ENCODE peak calls at places on chromosomes 11 and 22, in nine cellular contexts. D, Z, M, G, Q, H, P, U and L are unnamed samples.

GRCh38 chr11:117604349-117604995 is 192.5 kb downstream of the DSCAML1 start:
- DNase-seq in Z (no peak), U (no peak), P (no peak), H (no peak), D (no peak), Q (no peak), M (peak), G (peak), L (peak)

GRCh38 chr11:44915621-44916020 is 35.1 kb downstream of the TP53I11 start:
- DNase-seq in Z (no peak), H (peak), D (no peak), P (no peak), U (no peak), M (no peak), G (no peak), Q (no peak), L (no peak)

GRCh38 chr11:94181943-94182342 is 53.3 kb downstream of the PANX1 start:
- DNase-seq in H (no peak), G (no peak), P (no peak), Z (no peak), U (no peak), Q (no peak), D (no peak), M (no peak), L (no peak)

GRCh38 chr22:25775501-25775900 is 33.5 kb downstream of the MYO18B start:
- DNase-seq in D (no peak), H (no peak), Q (no peak), G (peak), P (no peak), U (no peak), Z (peak), M (no peak), L (no peak)

GRCh38 chr11:106172389-106172991 is 95.0 kb downstream of the AASDHPPT start:
- DNase-seq in Q (no peak), D (no peak), G (peak), Z (no peak), P (no peak), H (no peak), U (no peak), M (no peak), L (no peak)

GRCh38 chr11:68954970-68955958 is 25.5 kb downstream of the MRGPRD start:
- DNase-seq in D (peak), Q (peak), M (no peak), U (peak), H (no peak), G (no peak), P (no peak), Z (no peak), L (no peak)

GRCh38 chr11:75733346-75734107 is 15.9 kb downstream of the MOGAT2 start:
- DNase-seq in U (no peak), M (no peak), D (peak), Z (no peak), Q (peak), G (peak), P (no peak), H (no peak), L (no peak)

GRCh38 chr11:21814169-21814568 is 378.7 kb upstream of the ANO5 start:
- DNase-seq in D (no peak), H (no peak), Z (no peak), G (no peak), P (no peak), M (no peak), U (no peak), Q (no peak), L (no peak)

GRCh38 chr11:45470151-45471001 is 184.2 kb upstream of the SYT13 start:
- DNase-seq in U (no peak), Z (no peak), H (no peak), D (peak), G (peak), M (no peak), Q (no peak), P (no peak), L (no peak)

GRCh38 chr11:73308963-73309960 is 1.2 kb downstream of the ARHGEF17 start:
- DNase-seq in M (no peak), D (peak), P (peak), U (no peak), G (peak), H (no peak), Q (peak), Z (no peak), L (no peak)
- H3K27ac ChIP-seq in M (peak), D (peak), P (peak), U (no peak), G (peak), H (peak), Q (peak), Z (no peak), L (peak)

DNA sequence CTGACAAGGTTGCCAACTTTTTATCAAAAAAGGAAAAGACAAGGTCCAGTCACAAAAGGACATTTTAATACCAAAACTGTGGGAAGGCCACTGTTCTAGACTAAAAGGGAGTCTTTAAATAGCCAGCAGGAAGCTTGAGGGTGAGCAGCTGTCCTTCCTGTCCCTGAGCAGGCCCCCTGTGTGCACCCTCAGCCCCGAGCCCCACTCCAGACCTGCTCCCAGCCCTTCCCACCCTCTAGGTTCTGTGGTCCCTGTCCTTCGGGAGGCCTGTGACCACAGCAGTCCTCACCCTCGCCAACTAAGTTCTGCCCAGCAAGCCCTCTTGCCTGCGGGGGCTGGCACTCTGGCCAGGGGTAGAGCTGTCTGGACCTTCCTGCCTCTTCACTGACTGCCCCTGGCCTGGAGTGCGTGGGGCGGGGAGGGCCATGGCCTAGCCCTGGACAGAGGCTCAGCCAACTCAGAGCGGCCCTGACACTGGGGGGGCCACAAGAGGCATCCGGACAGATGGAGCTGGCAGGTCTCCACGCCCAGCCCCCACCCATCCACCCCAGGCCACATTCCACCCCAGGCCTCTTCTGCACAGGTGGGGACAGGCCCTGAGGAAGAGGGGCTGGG is 1.6 kb upstream of the PLXNB2 start:
- DNase-seq in Z (peak), D (no peak), P (no peak), H (no peak), U (no peak), Q (no peak), M (no peak), G (no peak), L (no peak)
- H3K27ac ChIP-seq in Z (peak), D (peak), P (peak), H (peak), U (no peak), Q (no peak), M (peak), G (peak), L (peak)

GRCh38 chr22:44758970-44759365 is 6.6 kb downstream of the ARHGAP8 start:
- DNase-seq in Z (no peak), P (no peak), D (no peak), U (no peak), G (no peak), H (no peak), Q (no peak), M (no peak), L (no peak)

GRCh38 chr22:44755956-44756361 is 3.6 kb downstream of the ARHGAP8 start:
- DNase-seq in P (no peak), H (no peak), U (no peak), M (no peak), Q (peak), G (no peak), Z (no peak), D (no peak), L (no peak)

GRCh38 chr22:44761025-44761424 is 8.7 kb downstream of the ARHGAP8 start:
- DNase-seq in P (no peak), Q (no peak), Z (no peak), H (no peak), D (no peak), M (no peak), U (no peak), G (no peak), L (no peak)

GRCh38 chr22:44759430-44760310 is 7.3 kb downstream of the ARHGAP8 start:
- DNase-seq in G (no peak), H (no peak), D (no peak), Z (no peak), U (no peak), P (no peak), M (no peak), Q (peak), L (no peak)

GRCh38 chr22:44758354-44758969 is 6.1 kb downstream of the ARHGAP8 start:
- DNase-seq in M (no peak), U (no peak), Q (peak), G (peak), H (no peak), D (no peak), Z (no peak), P (no peak), L (no peak)
- H3K27ac ChIP-seq in M (no peak), U (no peak), Q (no peak), G (no peak), H (no peak), D (no peak), Z (no peak), P (no peak), L (no peak)

GRCh38 chr22:43088979-43089717 is at the start of gene TTLL1:
- DNase-seq in Q (peak), P (peak), Z (peak), U (peak), D (peak), G (peak), M (peak), H (peak), L (peak)
- H3K27ac ChIP-seq in Q (peak), P (peak), Z (peak), U (peak), D (peak), G (peak), M (no peak), H (peak), L (peak)

GRCh38 chr11:64841592-64842365 is 2.7 kb downstream of the CDC42BPG start:
- DNase-seq in P (no peak), H (no peak), U (no peak), D (no peak), Z (no peak), M (no peak), Q (no peak), G (no peak), L (no peak)
- H3K27ac ChIP-seq in P (no peak), H (no peak), U (no peak), D (no peak), Z (peak), M (no peak), Q (no peak), G (no peak), L (no peak)

GRCh38 chr11:12915093-12915492 is 94.0 kb upstream of the RASSF10 start:
- DNase-seq in G (no peak), Q (no peak), Z (no peak), M (no peak), U (no peak), P (no peak), H (no peak), D (no peak), L (no peak)
- H3K27ac ChIP-seq in G (peak), Q (no peak), Z (no peak), M (peak), U (no peak), P (no peak), H (no peak), D (peak), L (no peak)

GRCh38 chr11:1262172-1263006 is 39.5 kb downstream of the MUC5B start:
- DNase-seq in U (peak), D (peak), H (peak), Z (peak), P (peak), M (peak), G (peak), Q (peak), L (peak)
- H3K27ac ChIP-seq in U (peak), D (peak), H (peak), Z (peak), P (peak), M (peak), G (no peak), Q (peak), L (peak)

DNA sequence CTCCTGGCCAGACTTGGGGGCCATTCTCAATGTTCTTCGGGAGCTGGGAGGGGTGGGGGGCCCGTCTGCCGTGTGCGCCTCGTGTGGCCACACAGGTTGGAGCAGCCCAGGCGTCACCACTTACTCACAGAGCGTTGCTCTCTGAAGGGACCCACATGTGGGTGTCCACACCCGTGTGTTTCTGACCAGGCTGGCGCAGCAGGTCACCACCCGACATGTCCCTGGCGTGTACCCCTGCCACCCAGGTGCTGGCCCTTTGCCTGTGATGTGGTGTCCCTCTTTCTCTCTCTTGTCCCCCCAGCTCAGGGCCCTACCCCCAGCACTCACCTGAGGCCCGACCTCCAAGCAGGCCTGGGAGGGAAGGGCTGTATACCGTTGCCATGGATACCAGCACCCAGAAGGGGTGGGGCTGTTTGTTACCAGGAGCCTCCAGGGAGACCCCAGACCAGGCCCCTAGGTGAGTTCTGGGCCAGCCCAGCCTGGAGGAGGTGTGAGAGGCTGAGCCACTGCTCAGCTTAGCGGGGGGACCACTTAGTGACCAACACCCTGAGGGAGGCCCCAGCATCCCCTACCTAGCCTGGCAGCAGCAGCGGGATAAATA is 1.4 kb downstream of the LMNTD2 start:
- DNase-seq in P (no peak), H (no peak), G (no peak), M (no peak), Z (no peak), U (no peak), D (no peak), Q (no peak), L (no peak)
- H3K27ac ChIP-seq in P (no peak), H (peak), G (no peak), M (no peak), Z (no peak), U (no peak), D (no peak), Q (peak), L (no peak)

GRCh38 chr11:48108231-48109045 is 108.2 kb upstream of the OR4B1 start:
- DNase-seq in G (no peak), U (no peak), D (no peak), M (no peak), Q (no peak), P (no peak), Z (no peak), H (no peak), L (no peak)
- H3K27ac ChIP-seq in G (no peak), U (peak), D (no peak), M (peak), Q (no peak), P (no peak), Z (no peak), H (no peak), L (peak)